ENCODE peak calls at places on chromosomes 2 and 18, in ten cellular contexts. K is HEK293T; U is activated T-helper 1 cell treated with anti-CD3 and anti-CD28 coated beads, Interleukin-12 subunit alpha, Interleukin-12 subunit beta, Interleukin-2, Interleukin-4 antibody, amounts not matched to agents 30 ng/mL and 10 ng/mL and 1 ng/mL, durations not matched to agents 14 hours and 24 hours and 36 hours; X is posterior cingulate gyrus; Z is breast epithelium; Q is NCI-H748 treated with DMSO at 0.1 percent for 48 hours; D is GM12865; P is IMR-90; W is Ammon's horn; L is KBM-7. I is an unnamed sample.

GRCh38 chr2:27776097-27776496 is 4.6 kb downstream of the MRPL33 start:
- DNase-seq in P (peak), X (peak), U (no peak), W (no peak), Z (no peak), D (no peak), Q (no peak), K (no peak), L (no peak), I (no peak)

GRCh38 chr2:189102735-189103134 is 76.8 kb downstream of the COL5A2 start:
- DNase-seq in L (no peak), Q (no peak), W (no peak), X (no peak), Z (no peak), P (no peak), U (no peak), K (no peak), D (no peak), I (no peak)

GRCh38 chr2:157840568-157841156 is 35.5 kb downstream of the ACVR1 start:
- DNase-seq in Z (no peak), K (no peak), P (peak), X (no peak), W (no peak), Q (no peak), D (no peak), L (peak), U (no peak), I (no peak)

GRCh38 chr2:110807520-110807919 is 75.1 kb downstream of the ACOXL start:
- DNase-seq in P (peak), U (no peak), X (no peak), Z (no peak), K (no peak), D (no peak), Q (no peak), W (no peak), L (no peak), I (no peak)

GRCh38 chr2:1301056-1301455 is 112.2 kb upstream of the TPO start:
- DNase-seq in P (no peak), X (no peak), Q (no peak), W (no peak), L (no peak), U (no peak), D (no peak), K (no peak), Z (no peak), I (no peak)

GRCh38 chr2:100548771-100549170 is 14.0 kb upstream of the PDCL3 start:
- DNase-seq in U (no peak), Z (no peak), Q (no peak), X (no peak), D (no peak), W (peak), K (no peak), L (no peak), P (no peak), I (no peak)

GRCh38 chr18:9737814-9738160 is 29.7 kb downstream of the RAB31 start:
- DNase-seq in U (no peak), W (peak), K (peak), L (no peak), D (no peak), Q (peak), P (no peak), Z (no peak), X (peak), I (no peak)

GRCh38 chr2:237700583-237701032 is 73.2 kb downstream of the LRRFIP1 start:
- DNase-seq in U (peak), K (peak), Z (no peak), L (peak), D (peak), Q (no peak), W (no peak), X (peak), P (peak), I (peak)

GRCh38 chr2:9403924-9404323 is 19.4 kb downstream of the ITGB1BP1 start:
- DNase-seq in P (peak), L (no peak), X (no peak), Z (no peak), D (no peak), Q (no peak), K (no peak), U (no peak), W (no peak), I (no peak)

GRCh38 chr2:136023416-136023815 is 38.0 kb upstream of the DARS1 start:
- DNase-seq in K (no peak), U (no peak), L (no peak), W (no peak), Z (no peak), Q (no peak), P (no peak), D (no peak), X (no peak), I (no peak)

GRCh38 chr2:200272320-200272719 is 34.2 kb upstream of the SPATS2L start:
- DNase-seq in L (no peak), X (no peak), D (no peak), W (no peak), Q (no peak), P (no peak), K (no peak), U (no peak), Z (no peak), I (no peak)

GRCh38 chr2:53438692-53439091 is 328.9 kb upstream of the CHAC2 start:
- DNase-seq in W (no peak), Q (no peak), P (no peak), D (no peak), U (no peak), L (no peak), Z (no peak), X (no peak), K (no peak), I (no peak)

GRCh38 chr2:85248741-85249524 is 78.9 kb downstream of the TGOLN2 start:
- DNase-seq in X (no peak), P (peak), K (no peak), Q (no peak), D (no peak), W (no peak), Z (no peak), U (no peak), L (no peak), I (no peak)

GRCh38 chr2:27016801-27017325 is 15.9 kb upstream of the TMEM214 start:
- DNase-seq in P (peak), X (peak), W (peak), K (peak), D (peak), L (peak), U (no peak), Q (peak), Z (no peak), I (peak)

GRCh38 chr2:129744141-129744540 is 235.3 kb upstream of the RAB6C start:
- DNase-seq in Z (no peak), X (no peak), L (no peak), K (no peak), P (no peak), Q (no peak), U (no peak), W (no peak), D (no peak), I (no peak)